ENCODE peak calls at places on chromosomes 6 and 20, in ten cellular contexts. P is right lobe of liver; Y is prostate gland; X is right cardiac atrium; B is tibial artery; G is effector memory CD4-positive, alpha-beta T cell; C is stomach; K is activated CD8-positive, alpha-beta memory T cell treated with anti-CD3 and anti-CD28 coated beads for 48 hours; V is NCI-H1105; H is fibroblast of the conjunctiva. J is an unnamed sample.

GRCh38 chr6:14584450-14584849 is 466.9 kb downstream of the CD83 start:
- DNase-seq in P (no peak), Y (no peak), X (no peak), B (no peak), G (no peak), C (peak), K (no peak), V (no peak), H (no peak), J (no peak)

GRCh38 chr6:33949877-33950831 is 146.4 kb upstream of the MLN start:
- DNase-seq in P (no peak), Y (no peak), X (no peak), B (no peak), G (no peak), C (no peak), K (no peak), V (peak), H (no peak), J (no peak)

GRCh38 chr6:22474283-22474682 is 95.1 kb upstream of the HDGFL1 start:
- DNase-seq in P (no peak), Y (no peak), X (no peak), B (no peak), G (no peak), C (no peak), K (no peak), V (no peak), H (no peak), J (no peak)

GRCh38 chr6:142892254-142893021 is 52.5 kb downstream of the HIVEP2 start:
- DNase-seq in P (no peak), Y (no peak), X (no peak), B (no peak), G (no peak), C (no peak), K (no peak), V (no peak), H (no peak), J (no peak)

GRCh38 chr6:52243282-52243893 is 912 bp downstream of the IL17F start:
- DNase-seq in P (no peak), Y (no peak), X (no peak), B (no peak), G (no peak), C (no peak), K (no peak), V (no peak), H (no peak), J (no peak)

GRCh38 chr20:37358366-37359150 is 12.6 kb downstream of the SRC start:
- DNase-seq in P (no peak), Y (peak), X (peak), B (peak), G (no peak), C (peak), K (no peak), V (no peak), H (no peak), J (no peak)

GRCh38 chr6:89655122-89655521 is 16.6 kb upstream of the LYRM2 start:
- DNase-seq in P (no peak), Y (no peak), X (no peak), B (no peak), G (no peak), C (no peak), K (no peak), V (no peak), H (no peak), J (no peak)

GRCh38 chr6:39897699-39898098 is 36.6 kb downstream of the MOCS1 start:
- DNase-seq in P (no peak), Y (no peak), X (no peak), B (no peak), G (no peak), C (no peak), K (no peak), V (no peak), H (no peak), J (no peak)

GRCh38 chr20:38167851-38168760 is 3.0 kb upstream of the TGM2 start:
- DNase-seq in P (peak), Y (no peak), X (peak), B (peak), G (no peak), C (peak), K (no peak), V (no peak), H (no peak), J (peak)

GRCh38 chr6:30013296-30013922 is 47.7 kb upstream of the POLR1H start:
- DNase-seq in P (no peak), Y (no peak), X (peak), B (no peak), G (no peak), C (no peak), K (peak), V (no peak), H (no peak), J (no peak)

GRCh38 chr6:119350202-119351004 is 842 bp upstream of the MAN1A1 start:
- DNase-seq in P (no peak), Y (no peak), X (no peak), B (peak), G (no peak), C (no peak), K (peak), V (peak), H (peak), J (no peak)

GRCh38 chr6:141744971-141745370 is 387.8 kb upstream of the GJE1 start:
- DNase-seq in P (no peak), Y (no peak), X (no peak), B (no peak), G (no peak), C (no peak), K (no peak), V (no peak), H (peak), J (no peak)

GRCh38 chr20:17150858-17151257 is 76.0 kb upstream of the PCSK2 start:
- DNase-seq in P (no peak), Y (no peak), X (no peak), B (no peak), G (no peak), C (no peak), K (no peak), V (no peak), H (no peak), J (no peak)

GRCh38 chr6:5989141-5989723 is 17.5 kb downstream of the NRN1 start:
- DNase-seq in P (no peak), Y (no peak), X (peak), B (peak), G (no peak), C (no peak), K (no peak), V (no peak), H (no peak), J (no peak)

GRCh38 chr6:125787791-125788190 is 3.0 kb upstream of the NCOA7 start:
- DNase-seq in P (no peak), Y (no peak), X (no peak), B (no peak), G (no peak), C (peak), K (no peak), V (no peak), H (no peak), J (no peak)

GRCh38 chr6:106473807-106474206 is 113.3 kb downstream of the CRYBG1 start:
- DNase-seq in P (no peak), Y (no peak), X (no peak), B (no peak), G (no peak), C (no peak), K (no peak), V (no peak), H (peak), J (no peak)

GRCh38 chr6:93806409-93807270 is 387.3 kb upstream of the EPHA7 start:
- DNase-seq in P (no peak), Y (no peak), X (no peak), B (no peak), G (no peak), C (no peak), K (no peak), V (no peak), H (no peak), J (no peak)

GRCh38 chr6:128725271-128726233 is 157.4 kb upstream of the LAMA2 start:
- DNase-seq in P (no peak), Y (no peak), X (no peak), B (no peak), G (no peak), C (no peak), K (no peak), V (peak), H (peak), J (no peak)

GRCh38 chr6:9161731-9162130 is 726.4 kb upstream of the SLC35B3 start:
- DNase-seq in P (no peak), Y (no peak), X (no peak), B (no peak), G (no peak), C (no peak), K (no peak), V (no peak), H (no peak), J (no peak)

GRCh38 chr6:100506651-100507050 is 41.9 kb upstream of the SIM1 start:
- DNase-seq in P (no peak), Y (no peak), X (no peak), B (no peak), G (no peak), C (no peak), K (no peak), V (no peak), H (no peak), J (no peak)

GRCh38 chr6:153001767-153002612 is 519 bp downstream of the MTRF1L start:
- DNase-seq in P (no peak), Y (no peak), X (no peak), B (no peak), G (no peak), C (no peak), K (no peak), V (no peak), H (no peak), J (no peak)

GRCh38 chr20:48008850-48009535 is 223.7 kb upstream of the SULF2 start:
- DNase-seq in P (no peak), Y (no peak), X (no peak), B (no peak), G (no peak), C (no peak), K (no peak), V (no peak), H (no peak), J (peak)

GRCh38 chr20:35101620-35102019 is 9.0 kb upstream of the TRPC4AP start:
- DNase-seq in P (no peak), Y (no peak), X (no peak), B (no peak), G (no peak), C (no peak), K (no peak), V (no peak), H (no peak), J (no peak)

GRCh38 chr20:22905667-22906066 is 129.4 kb upstream of the SSTR4 start:
- DNase-seq in P (no peak), Y (no peak), X (peak), B (peak), G (no peak), C (no peak), K (no peak), V (no peak), H (peak), J (no peak)

GRCh38 chr20:43383026-43383795 is 74.5 kb upstream of the SRSF6 start:
- DNase-seq in P (no peak), Y (no peak), X (peak), B (no peak), G (no peak), C (no peak), K (no peak), V (no peak), H (no peak), J (no peak)

GRCh38 chr6:2658788-2659187 is 91.9 kb downstream of the MYLK4 start:
- DNase-seq in P (no peak), Y (no peak), X (no peak), B (no peak), G (no peak), C (no peak), K (no peak), V (no peak), H (no peak), J (no peak)

GRCh38 chr20:37234254-37234581 is 27.4 kb downstream of the GHRH start:
- DNase-seq in P (no peak), Y (no peak), X (no peak), B (no peak), G (no peak), C (no peak), K (no peak), V (no peak), H (no peak), J (no peak)

GRCh38 chr6:21935561-21936028 is 342.0 kb downstream of the SOX4 start:
- DNase-seq in P (peak), Y (no peak), X (no peak), B (no peak), G (no peak), C (peak), K (no peak), V (no peak), H (peak), J (no peak)

GRCh38 chr6:83505376-83505775 is 7.0 kb upstream of the PRSS35 start:
- DNase-seq in P (no peak), Y (no peak), X (peak), B (no peak), G (no peak), C (no peak), K (no peak), V (no peak), H (no peak), J (no peak)

GRCh38 chr6:27280064-27280539 is 32.0 kb downstream of the POM121L2 start:
- DNase-seq in P (no peak), Y (no peak), X (no peak), B (no peak), G (no peak), C (no peak), K (no peak), V (peak), H (no peak), J (no peak)

GRCh38 chr6:3230275-3231212 is 3.1 kb upstream of the TUBB2B start:
- DNase-seq in P (no peak), Y (no peak), X (no peak), B (no peak), G (no peak), C (no peak), K (no peak), V (peak), H (no peak), J (no peak)

GRCh38 chr6:24827970-24828369 is 29.3 kb upstream of the ARMH2 start:
- DNase-seq in P (no peak), Y (no peak), X (no peak), B (no peak), G (no peak), C (no peak), K (no peak), V (peak), H (no peak), J (no peak)

GRCh38 chr6:127198549-127198948 is 68.1 kb upstream of the RNF146 start:
- DNase-seq in P (no peak), Y (no peak), X (no peak), B (peak), G (no peak), C (no peak), K (no peak), V (no peak), H (no peak), J (no peak)

GRCh38 chr6:151388997-151389639 is 2.2 kb downstream of the ZBTB2 start:
- DNase-seq in P (no peak), Y (no peak), X (no peak), B (no peak), G (no peak), C (no peak), K (no peak), V (no peak), H (no peak), J (no peak)